ENCODE peak calls at places on chromosomes 6 and 20, in ten cellular contexts. M, N, U, G, D, O, K, Z, C and P are unnamed samples.

GRCh38 chr20:36334281-36335075 is 28.3 kb downstream of the DLGAP4 start:
- DNase-seq in Z (no peak), M (no peak), N (no peak), G (no peak), C (no peak), U (no peak), K (no peak), O (no peak), D (no peak), P (no peak)

GRCh38 chr6:100998111-100998510 is 117.0 kb upstream of the ASCC3 start:
- DNase-seq in U (no peak), N (no peak), M (no peak), D (no peak), C (no peak), O (peak), G (no peak), K (no peak), Z (no peak), P (no peak)

GRCh38 chr6:120826253-120826652 is 508.0 kb downstream of the TBC1D32 start:
- DNase-seq in N (no peak), C (no peak), K (no peak), U (no peak), Z (no peak), G (no peak), O (peak), D (no peak), M (no peak), P (no peak)

GRCh38 chr6:167350731-167351655 is 26.1 kb downstream of the TTLL2 start:
- DNase-seq in G (peak), Z (peak), K (no peak), M (peak), O (peak), U (peak), N (peak), C (peak), D (peak), P (peak)

GRCh38 chr20:62120990-62121775 is 1.1 kb upstream of the LSM14B start:
- DNase-seq in K (peak), Z (no peak), U (no peak), G (no peak), N (no peak), O (peak), M (no peak), D (no peak), C (no peak), P (no peak)

GRCh38 chr6:44776344-44776743 is 388.8 kb downstream of the CDC5L start:
- DNase-seq in D (no peak), K (no peak), N (no peak), G (no peak), U (no peak), M (no peak), C (no peak), O (no peak), Z (no peak), P (no peak)

GRCh38 chr6:158905277-158905676 is 86.1 kb upstream of the EZR start:
- DNase-seq in G (no peak), C (no peak), O (no peak), Z (no peak), D (no peak), M (no peak), U (no peak), K (no peak), N (peak), P (no peak)

GRCh38 chr6:49556429-49556837 is 6.0 kb downstream of the C6orf141 start:
- DNase-seq in U (no peak), K (no peak), N (no peak), M (peak), O (peak), D (no peak), Z (no peak), C (no peak), G (no peak), P (no peak)

GRCh38 chr6:95133578-95133977 is 443.8 kb upstream of the MANEA start:
- DNase-seq in K (no peak), U (no peak), G (no peak), D (no peak), Z (no peak), C (no peak), M (no peak), O (peak), N (no peak), P (no peak)